ENCODE peak calls at places on chromosome 12, in eight cellular contexts. One of them, this sample, is unnamed.
A peak's percentile ranks its signal among the peaks of the same experiment; 100 is the strongest.

GRCh38 chr12:113232787-113233585 is 11.7 kb downstream of the TPCN1 start:
- DNase-seq in heart left ventricle: peak; percentile 70
- DNase-seq in CD4-positive, CD25-positive, alpha-beta regulatory T cell: peak; percentile 61
- DNase-seq in trophoblast cell: peak; percentile 30
- DNase-seq in psoas muscle: peak; percentile 75
- DNase-seq in GM23338: peak; percentile 92
- DNase-seq in heart right ventricle: peak; percentile 57
- DNase-seq in endodermal cell: peak; percentile 96
- DNase-seq in this sample: no peak

GRCh38 chr12:76470028-76470939 is 89.3 kb downstream of the OSBPL8 start:
- DNase-seq in heart right ventricle: peak; percentile 49
- DNase-seq in endodermal cell: no peak
- DNase-seq in heart left ventricle: no peak
- DNase-seq in trophoblast cell: peak; percentile 61
- DNase-seq in psoas muscle: no peak
- DNase-seq in CD4-positive, CD25-positive, alpha-beta regulatory T cell: no peak
- DNase-seq in GM23338: no peak
- DNase-seq in this sample: peak; percentile 56

GRCh38 chr12:89791286-89791685 is 82.6 kb upstream of the ATP2B1 start:
- DNase-seq in CD4-positive, CD25-positive, alpha-beta regulatory T cell: no peak
- DNase-seq in GM23338: no peak
- DNase-seq in heart left ventricle: no peak
- DNase-seq in endodermal cell: no peak
- DNase-seq in psoas muscle: no peak
- DNase-seq in heart right ventricle: no peak
- DNase-seq in trophoblast cell: peak; percentile 90
- DNase-seq in this sample: no peak

GRCh38 chr12:2672863-2673262 is 121.9 kb upstream of the FKBP4 start:
- DNase-seq in endodermal cell: peak; percentile 36
- DNase-seq in psoas muscle: no peak
- DNase-seq in trophoblast cell: no peak
- DNase-seq in heart left ventricle: no peak
- DNase-seq in GM23338: no peak
- DNase-seq in heart right ventricle: no peak
- DNase-seq in CD4-positive, CD25-positive, alpha-beta regulatory T cell: no peak
- DNase-seq in this sample: no peak

GRCh38 chr12:11653215-11653753 is 3.8 kb downstream of the ETV6 start:
- DNase-seq in trophoblast cell: no peak
- DNase-seq in heart right ventricle: no peak
- DNase-seq in heart left ventricle: no peak
- DNase-seq in psoas muscle: no peak
- DNase-seq in CD4-positive, CD25-positive, alpha-beta regulatory T cell: no peak
- DNase-seq in endodermal cell: no peak
- DNase-seq in GM23338: no peak
- DNase-seq in this sample: peak; percentile 54

GRCh38 chr12:54853933-54854538 is at the start of gene MUCL1:
- DNase-seq in heart left ventricle: no peak
- DNase-seq in CD4-positive, CD25-positive, alpha-beta regulatory T cell: peak; percentile 71
- DNase-seq in trophoblast cell: peak; percentile 88
- DNase-seq in GM23338: peak; percentile 88
- DNase-seq in heart right ventricle: peak; percentile 42
- DNase-seq in psoas muscle: no peak
- DNase-seq in endodermal cell: peak; percentile 93
- DNase-seq in this sample: peak; percentile 77

GRCh38 chr12:59179231-59179630 is 258.9 kb upstream of the LRIG3 start:
- DNase-seq in heart right ventricle: no peak
- DNase-seq in CD4-positive, CD25-positive, alpha-beta regulatory T cell: no peak
- DNase-seq in endodermal cell: no peak
- DNase-seq in psoas muscle: no peak
- DNase-seq in GM23338: no peak
- DNase-seq in trophoblast cell: no peak
- DNase-seq in heart left ventricle: no peak
- DNase-seq in this sample: no peak

GRCh38 chr12:32027684-32028355 is 68.6 kb downstream of the RESF1 start:
- DNase-seq in CD4-positive, CD25-positive, alpha-beta regulatory T cell: no peak
- DNase-seq in GM23338: no peak
- DNase-seq in heart right ventricle: no peak
- DNase-seq in endodermal cell: no peak
- DNase-seq in psoas muscle: no peak
- DNase-seq in trophoblast cell: no peak
- DNase-seq in heart left ventricle: no peak
- DNase-seq in this sample: no peak

GRCh38 chr12:96221391-96221790 is 27.2 kb downstream of the ELK3 start:
- DNase-seq in endodermal cell: no peak
- DNase-seq in trophoblast cell: peak; percentile 53
- DNase-seq in psoas muscle: no peak
- DNase-seq in heart right ventricle: no peak
- DNase-seq in heart left ventricle: no peak
- DNase-seq in GM23338: no peak
- DNase-seq in CD4-positive, CD25-positive, alpha-beta regulatory T cell: no peak
- DNase-seq in this sample: no peak
- H3K4me1 ChIP-seq in endodermal cell: no peaks in the 10 kb centered on the region
- H3K4me1 ChIP-seq in trophoblast cell: peaks cover 12% of the 10 kb centered on the region
- H3K4me1 ChIP-seq in psoas muscle: no peaks in the 10 kb centered on the region
- H3K4me1 ChIP-seq in heart right ventricle: peaks cover 95% of the 10 kb centered on the region
- H3K4me1 ChIP-seq in heart left ventricle: peaks cover 52% of the 10 kb centered on the region
- H3K4me1 ChIP-seq in GM23338: no peaks in the 10 kb centered on the region
- H3K4me1 ChIP-seq in CD4-positive, CD25-positive, alpha-beta regulatory T cell: peaks cover 11% of the 10 kb centered on the region
- H3K4me1 ChIP-seq in this sample: peaks cover 27% of the 10 kb centered on the region

DNA sequence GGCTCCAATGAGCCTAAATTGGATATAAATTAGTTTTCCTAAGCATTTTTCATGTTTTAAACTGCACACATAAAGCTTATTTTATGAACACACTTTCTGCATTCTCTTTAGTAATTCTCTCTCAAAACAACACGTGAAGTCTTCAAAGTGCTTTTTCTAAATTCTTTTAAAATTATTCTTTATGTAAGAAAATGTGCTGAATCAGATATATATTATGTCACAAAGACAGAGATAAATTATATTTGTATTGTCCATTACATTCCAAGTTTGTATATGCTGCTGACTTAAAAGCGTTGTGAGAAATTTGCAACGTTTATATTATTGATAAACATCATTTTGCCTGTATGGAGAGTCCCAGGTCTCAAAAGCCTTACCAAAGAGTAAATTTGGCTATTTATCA is 465.2 kb downstream of the BCAT1 start:
- DNase-seq in psoas muscle: no peak
- DNase-seq in heart left ventricle: no peak
- DNase-seq in heart right ventricle: no peak
- DNase-seq in trophoblast cell: no peak
- DNase-seq in GM23338: no peak
- DNase-seq in endodermal cell: no peak
- DNase-seq in CD4-positive, CD25-positive, alpha-beta regulatory T cell: no peak
- DNase-seq in this sample: no peak
- H3K27ac ChIP-seq in psoas muscle: no peak overlapping the region
- H3K27ac ChIP-seq in heart left ventricle: no peak overlapping the region
- H3K27ac ChIP-seq in heart right ventricle: no peak overlapping the region
- H3K27ac ChIP-seq in trophoblast cell: no peak overlapping the region
- H3K27ac ChIP-seq in GM23338: no peak overlapping the region
- H3K27ac ChIP-seq in endodermal cell: no peak overlapping the region
- H3K27ac ChIP-seq in CD4-positive, CD25-positive, alpha-beta regulatory T cell: no peak overlapping the region
- H3K27ac ChIP-seq in this sample: no peak overlapping the region

DNA sequence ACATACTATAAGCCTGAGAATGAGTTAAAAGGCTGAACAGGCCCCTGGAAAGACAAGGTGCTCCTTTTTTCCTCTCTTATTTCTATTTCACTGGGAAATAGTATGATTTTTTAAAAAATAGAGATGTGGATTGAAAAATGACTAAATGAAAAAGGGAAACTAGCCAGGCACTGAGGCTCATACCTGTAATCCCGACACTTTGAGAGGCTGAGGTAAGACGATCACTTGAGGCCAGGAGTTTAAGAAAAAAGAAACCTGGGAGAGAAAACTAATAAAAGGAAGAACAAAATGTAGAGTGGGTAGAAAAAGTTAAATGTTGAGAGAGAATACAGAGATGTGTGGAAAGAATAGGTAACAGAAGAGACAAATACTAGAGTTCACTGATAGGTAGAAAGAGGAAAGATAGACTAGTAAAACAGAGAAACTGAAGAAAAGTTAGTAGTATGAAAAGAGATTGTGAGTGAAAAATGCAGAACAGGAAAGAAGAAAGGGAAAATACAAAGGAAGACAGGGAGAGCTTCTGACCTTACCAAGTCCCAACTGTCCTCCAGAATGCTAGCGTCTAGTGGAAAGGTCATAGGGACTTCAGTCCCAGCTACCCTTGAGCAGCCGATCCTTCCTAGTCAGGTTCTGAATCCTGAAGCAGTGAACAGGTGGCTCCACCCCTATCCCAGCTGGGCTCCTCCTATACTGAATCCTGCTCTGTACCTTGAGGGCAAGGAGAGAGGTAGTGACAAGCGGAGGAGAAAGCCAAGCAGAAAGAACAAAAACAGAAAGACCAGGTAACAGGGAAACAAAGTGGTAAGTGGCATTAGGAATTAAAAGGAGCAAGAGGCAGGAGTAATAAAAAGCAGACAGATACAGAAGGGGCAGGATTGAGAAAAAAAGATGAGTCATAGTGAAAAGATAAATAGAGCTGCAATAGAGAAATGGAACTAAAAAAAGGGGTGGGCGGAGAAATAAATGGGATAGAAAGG is 7.3 kb downstream of the TMEM116 start:
- DNase-seq in psoas muscle: no peak
- DNase-seq in endodermal cell: peak; percentile 91
- DNase-seq in CD4-positive, CD25-positive, alpha-beta regulatory T cell: no peak
- DNase-seq in GM23338: peak; percentile 88
- DNase-seq in trophoblast cell: peak; percentile 38
- DNase-seq in heart right ventricle: no peak
- DNase-seq in heart left ventricle: peak; percentile 56
- DNase-seq in this sample: peak; percentile 27
- H3K4me1 ChIP-seq in psoas muscle: peaks cover 17% of the 10 kb centered on the region
- H3K4me1 ChIP-seq in endodermal cell: no peaks in the 10 kb centered on the region
- H3K4me1 ChIP-seq in CD4-positive, CD25-positive, alpha-beta regulatory T cell: peaks cover 29% of the 10 kb centered on the region
- H3K4me1 ChIP-seq in GM23338: peaks cover 4% of the 10 kb centered on the region
- H3K4me1 ChIP-seq in trophoblast cell: no peaks in the 10 kb centered on the region
- H3K4me1 ChIP-seq in heart right ventricle: peaks cover 5% of the 10 kb centered on the region
- H3K4me1 ChIP-seq in heart left ventricle: peaks cover 5% of the 10 kb centered on the region
- H3K4me1 ChIP-seq in this sample: peaks cover 7% of the 10 kb centered on the region

DNA sequence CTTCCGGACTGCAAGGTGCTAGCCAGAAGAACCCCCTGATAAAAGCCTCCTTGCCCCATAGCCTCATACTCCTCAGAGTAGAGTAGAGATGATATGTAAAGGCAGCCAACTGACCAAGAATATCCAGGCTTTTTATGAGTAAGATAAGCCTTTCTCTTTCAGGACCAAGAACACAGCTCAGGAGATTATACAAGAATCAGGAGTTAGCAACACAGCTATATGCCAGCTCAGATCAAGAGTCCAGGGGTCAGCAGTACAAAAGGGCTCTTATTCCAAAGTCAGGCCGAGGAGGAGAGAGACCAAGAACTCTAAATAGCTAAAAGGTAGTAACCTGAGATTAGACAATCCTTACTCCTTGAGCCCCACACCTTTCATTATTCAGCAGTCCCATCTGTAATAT is 135.3 kb downstream of the BTG1 start:
- DNase-seq in GM23338: no peak
- DNase-seq in heart right ventricle: no peak
- DNase-seq in CD4-positive, CD25-positive, alpha-beta regulatory T cell: no peak
- DNase-seq in endodermal cell: no peak
- DNase-seq in trophoblast cell: no peak
- DNase-seq in heart left ventricle: no peak
- DNase-seq in psoas muscle: no peak
- DNase-seq in this sample: no peak
- H3K27ac ChIP-seq in GM23338: no peak overlapping the region
- H3K27ac ChIP-seq in heart right ventricle: no peak overlapping the region
- H3K27ac ChIP-seq in CD4-positive, CD25-positive, alpha-beta regulatory T cell: no peak overlapping the region
- H3K27ac ChIP-seq in endodermal cell: no peak overlapping the region
- H3K27ac ChIP-seq in trophoblast cell: no peak overlapping the region
- H3K27ac ChIP-seq in heart left ventricle: no peak overlapping the region
- H3K27ac ChIP-seq in psoas muscle: no peak overlapping the region
- H3K27ac ChIP-seq in this sample: peak overlapping the region; percentile 69

This sample was measured in cardiac muscle cell.